ENCODE peak calls at places on chromosomes 13 and 19, in six cellular contexts. K is testis, W is H54, G is NB4, L is body of pancreas, Y is gastrocnemius medialis. F is an unnamed sample.
A peak's percentile ranks its signal among the peaks of the same experiment; 100 is the strongest.

GRCh38 chr13:33251131-33251629 is 34.4 kb downstream of the STARD13 start:
- DNase-seq in K (no peak), W (peak; percentile 36), G (no peak), L (no peak), Y (no peak), F (no peak)

GRCh38 chr19:17333611-17334413 is 843 bp downstream of the ANO8 start:
- DNase-seq in K (no peak), W (peak; percentile 95), G (peak; percentile 94), L (no peak), Y (no peak), F (peak; percentile 72)

GRCh38 chr13:113927661-113928581 is 46.0 kb downstream of the C13orf46 start:
- DNase-seq in K (peak; percentile 31), W (no peak), G (no peak), L (peak; percentile 16), Y (peak; percentile 66), F (no peak)

GRCh38 chr19:55659822-55660221 is 5.0 kb downstream of the U2AF2 start:
- DNase-seq in K (no peak), W (no peak), G (no peak), L (no peak), Y (no peak), F (no peak)

GRCh38 chr13:99760456-99760855 is 211.1 kb downstream of the ZIC5 start:
- DNase-seq in K (no peak), W (no peak), G (no peak), L (no peak), Y (no peak), F (no peak)

GRCh38 chr13:75870397-75870801 is 234.3 kb downstream of the LMO7 start:
- DNase-seq in K (no peak), W (no peak), G (peak; percentile 33), L (no peak), Y (no peak), F (peak; percentile 51)

GRCh38 chr19:36128392-36128736 is 11.5 kb upstream of the CAPNS1 start:
- DNase-seq in K (no peak), W (no peak), G (peak; percentile 66), L (peak; percentile 23), Y (no peak), F (no peak)

GRCh38 chr13:59666504-59666903 is 497.2 kb downstream of the DIAPH3 start:
- DNase-seq in K (no peak), W (no peak), G (no peak), L (no peak), Y (no peak), F (no peak)

GRCh38 chr13:20924758-20925394 is 22.3 kb upstream of the XPO4 start:
- DNase-seq in K (peak; percentile 93), W (no peak), G (peak; percentile 90), L (peak; percentile 79), Y (peak; percentile 36), F (peak; percentile 88)

GRCh38 chr19:31231181-31231580 is 118.1 kb downstream of the TSHZ3 start:
- DNase-seq in K (no peak), W (no peak), G (no peak), L (no peak), Y (no peak), F (no peak)

GRCh38 chr13:110371550-110372465 is 64.7 kb downstream of the COL4A2 start:
- DNase-seq in K (peak; percentile 33), W (no peak), G (no peak), L (no peak), Y (no peak), F (no peak)

GRCh38 chr13:77262198-77262597 is 64.7 kb downstream of the MYCBP2 start:
- DNase-seq in K (no peak), W (no peak), G (no peak), L (no peak), Y (no peak), F (no peak)

GRCh38 chr19:19207637-19208582 is 3.8 kb upstream of the NCAN start:
- DNase-seq in K (no peak), W (no peak), G (no peak), L (no peak), Y (no peak), F (peak; percentile 69)

GRCh38 chr13:48424212-48424611 is 11.3 kb upstream of the LPAR6 start:
- DNase-seq in K (no peak), W (no peak), G (no peak), L (no peak), Y (no peak), F (no peak)

GRCh38 chr13:48542581-48543341 is 9.9 kb upstream of the RCBTB2 start:
- DNase-seq in K (peak; percentile 66), W (no peak), G (peak; percentile 42), L (no peak), Y (peak; percentile 79), F (peak; percentile 15)

GRCh38 chr13:88051746-88052482 is 380.7 kb downstream of the SLITRK5 start:
- DNase-seq in K (no peak), W (no peak), G (peak; percentile 11), L (no peak), Y (no peak), F (no peak)

GRCh38 chr13:83498486-83499190 is 383.6 kb downstream of the SLITRK1 start:
- DNase-seq in K (no peak), W (no peak), G (no peak), L (no peak), Y (no peak), F (no peak)

GRCh38 chr19:40241809-40242384 is 15.4 kb upstream of the CCNP start:
- DNase-seq in K (peak; percentile 93), W (no peak), G (peak; percentile 29), L (no peak), Y (no peak), F (no peak)

GRCh38 chr19:18520848-18521691 is 800 bp downstream of the ELL start:
- DNase-seq in K (no peak), W (no peak), G (peak; percentile 46), L (peak; percentile 40), Y (no peak), F (no peak)

GRCh38 chr13:23554000-23554399 is 16.2 kb upstream of the TNFRSF19 start:
- DNase-seq in K (no peak), W (no peak), G (no peak), L (no peak), Y (no peak), F (no peak)

GRCh38 chr19:10699650-10700335 is 1.4 kb upstream of the QTRT1 start:
- DNase-seq in K (peak; percentile 80), W (no peak), G (peak; percentile 92), L (peak; percentile 71), Y (no peak), F (peak; percentile 85)

DNA sequence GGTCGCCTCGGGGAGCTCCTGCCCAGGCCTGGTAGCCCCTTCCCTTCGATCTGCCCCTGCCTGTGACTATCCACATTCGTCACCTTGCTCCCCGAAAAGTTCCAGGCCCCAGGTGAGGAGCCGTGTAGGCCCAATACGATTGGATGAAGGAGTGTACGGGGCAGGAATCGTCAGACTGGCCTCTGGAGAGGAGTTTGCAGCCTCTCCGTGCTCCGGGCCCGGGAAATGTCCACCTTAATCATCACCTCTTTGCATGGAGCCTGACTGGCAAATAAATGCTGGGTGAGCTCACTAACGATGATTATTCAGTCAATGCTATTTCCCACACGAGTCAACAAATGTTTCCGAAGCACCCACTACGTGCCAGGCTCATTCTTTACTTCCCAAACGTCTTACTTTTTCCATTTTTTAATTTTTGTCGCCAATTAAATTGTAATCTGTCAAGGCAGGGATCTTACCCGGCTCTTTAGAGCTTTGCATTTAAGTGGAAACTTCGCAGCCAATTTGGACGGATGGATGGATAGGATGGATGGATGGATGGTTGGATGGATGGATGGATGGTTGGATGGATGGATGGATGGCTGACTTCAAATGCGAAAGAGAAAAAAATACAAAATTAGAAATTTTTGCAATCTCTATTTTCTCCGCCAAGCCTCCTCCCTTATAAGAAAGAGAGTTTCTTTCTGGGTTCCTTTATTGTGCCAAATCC is 45.8 kb downstream of the TGDS start:
- DNase-seq in K (no peak), W (peak; percentile 65), G (no peak), L (no peak), Y (no peak), F (peak; percentile 70)
- TF ChIP-seq POLR2A in K (no peak), W (no peak), G (no peak), L (no peak), Y (no peak), F (no peak)

GRCh38 chr19:38046254-38047047 is 139.4 kb downstream of the SIPA1L3 start:
- DNase-seq in K (no peak), W (no peak), G (no peak), L (no peak), Y (no peak), F (no peak)
- TF ChIP-seq POLR2A in K (no peak), W (no peak), G (no peak), L (no peak), Y (no peak), F (no peak)

GRCh38 chr19:14089412-14089661 is 1.2 kb downstream of the SAMD1 start:
- DNase-seq in K (no peak), W (no peak), G (peak; percentile 38), L (no peak), Y (no peak), F (no peak)

GRCh38 chr19:14091885-14092462 is 1.4 kb upstream of the SAMD1 start:
- DNase-seq in K (no peak), W (no peak), G (peak; percentile 77), L (no peak), Y (no peak), F (peak; percentile 60)

GRCh38 chr19:14090509-14091085 is at the start of gene SAMD1:
- DNase-seq in K (peak; percentile 94), W (peak; percentile 76), G (peak; percentile 94), L (peak; percentile 91), Y (peak; percentile 90), F (peak; percentile 95)

GRCh38 chr19:14089662-14090508 is 666 bp downstream of the SAMD1 start:
- DNase-seq in K (no peak), W (no peak), G (peak; percentile 71), L (peak; percentile 57), Y (no peak), F (peak; percentile 78)

GRCh38 chr19:14091086-14091884 is 734 bp upstream of the SAMD1 start:
- DNase-seq in K (no peak), W (peak; percentile 71), G (peak; percentile 85), L (peak; percentile 54), Y (no peak), F (peak; percentile 94)
- TF ChIP-seq POLR2A in K (peak; percentile 40), W (peak; percentile 77), G (peak; percentile 71), L (peak; percentile 34), Y (peak; percentile 94), F (peak; percentile 65)

GRCh38 chr13:112624602-112625430 is 36.9 kb upstream of the TUBGCP3 start:
- DNase-seq in K (no peak), W (no peak), G (no peak), L (no peak), Y (no peak), F (no peak)

GRCh38 chr13:112625698-112626097 is 37.7 kb upstream of the TUBGCP3 start:
- DNase-seq in K (no peak), W (no peak), G (no peak), L (no peak), Y (no peak), F (no peak)

GRCh38 chr13:112627161-112627560 is 39.2 kb upstream of the TUBGCP3 start:
- DNase-seq in K (no peak), W (no peak), G (no peak), L (no peak), Y (no peak), F (no peak)

GRCh38 chr13:112626761-112627160 is 38.8 kb upstream of the TUBGCP3 start:
- DNase-seq in K (no peak), W (no peak), G (no peak), L (no peak), Y (no peak), F (no peak)

DNA sequence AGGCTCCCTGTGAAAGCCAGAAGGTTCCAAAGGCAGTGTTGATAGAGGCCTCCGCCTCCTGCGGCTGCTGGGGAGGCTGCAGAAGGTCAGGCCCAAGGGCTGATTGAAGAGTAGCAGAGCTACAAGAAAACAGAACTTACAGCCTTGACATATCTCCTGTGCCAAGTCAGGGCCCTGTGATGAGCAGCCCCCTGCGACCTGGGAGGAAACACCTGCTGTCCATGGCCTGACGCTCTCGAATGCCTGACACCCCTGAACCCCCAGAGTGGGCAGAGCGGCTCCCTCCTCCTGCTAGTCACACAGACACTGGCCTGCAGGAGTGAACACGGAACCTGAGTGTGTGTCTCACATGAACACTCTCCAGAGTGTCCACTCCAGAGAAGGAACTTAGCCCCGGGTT is 38.2 kb upstream of the TUBGCP3 start:
- DNase-seq in K (no peak), W (no peak), G (no peak), L (no peak), Y (no peak), F (no peak)
- TF ChIP-seq POLR2A in K (no peak), W (no peak), G (no peak), L (no peak), Y (no peak), F (no peak)